ENCODE peak calls at places on chromosome 21, in five cellular contexts. One of them, this sample, is unnamed.

GRCh38 chr21:33642896-33643657 is 776 bp downstream of the ITSN1 start:
- DNase-seq in lower lobe of right lung: peak; percentile 60
- DNase-seq in choroid plexus epithelial cell: peak; percentile 21
- DNase-seq in CD8-positive, alpha-beta memory T cell: peak; percentile 2
- DNase-seq in HL-60: no peak
- DNase-seq in this sample: peak; percentile 82

GRCh38 chr21:31282095-31282709 is 61.9 kb downstream of the TIAM1 start:
- DNase-seq in choroid plexus epithelial cell: peak; percentile 98
- DNase-seq in lower lobe of right lung: no peak
- DNase-seq in HL-60: no peak
- DNase-seq in CD8-positive, alpha-beta memory T cell: no peak
- DNase-seq in this sample: peak; percentile 58

GRCh38 chr21:35982717-35983116 is 77.6 kb downstream of the SETD4 start:
- DNase-seq in choroid plexus epithelial cell: no peak
- DNase-seq in lower lobe of right lung: no peak
- DNase-seq in HL-60: no peak
- DNase-seq in CD8-positive, alpha-beta memory T cell: no peak
- DNase-seq in this sample: no peak

GRCh38 chr21:36461918-36462486 is 17.9 kb downstream of the CLDN14 start:
- DNase-seq in CD8-positive, alpha-beta memory T cell: no peak
- DNase-seq in lower lobe of right lung: no peak
- DNase-seq in HL-60: no peak
- DNase-seq in choroid plexus epithelial cell: no peak
- DNase-seq in this sample: no peak

GRCh38 chr21:42314616-42315295 is 453 bp downstream of the TFF3 start:
- DNase-seq in lower lobe of right lung: no peak
- DNase-seq in CD8-positive, alpha-beta memory T cell: no peak
- DNase-seq in HL-60: no peak
- DNase-seq in choroid plexus epithelial cell: no peak
- DNase-seq in this sample: no peak

GRCh38 chr21:41418956-41419680 is 6.9 kb upstream of the MX1 start:
- DNase-seq in HL-60: no peak
- DNase-seq in choroid plexus epithelial cell: no peak
- DNase-seq in lower lobe of right lung: no peak
- DNase-seq in CD8-positive, alpha-beta memory T cell: no peak
- DNase-seq in this sample: no peak

GRCh38 chr21:39564200-39564599 is 48.5 kb upstream of the B3GALT5 start:
- DNase-seq in choroid plexus epithelial cell: no peak
- DNase-seq in lower lobe of right lung: no peak
- DNase-seq in HL-60: no peak
- DNase-seq in CD8-positive, alpha-beta memory T cell: no peak
- DNase-seq in this sample: peak; percentile 60

GRCh38 chr21:38945536-38946245 is 140.0 kb downstream of the ETS2 start:
- DNase-seq in choroid plexus epithelial cell: peak; percentile 94
- DNase-seq in CD8-positive, alpha-beta memory T cell: no peak
- DNase-seq in lower lobe of right lung: no peak
- DNase-seq in HL-60: no peak
- DNase-seq in this sample: no peak

GRCh38 chr21:41506005-41506404 is 2.0 kb downstream of the TMPRSS2 start:
- DNase-seq in CD8-positive, alpha-beta memory T cell: no peak
- DNase-seq in HL-60: no peak
- DNase-seq in lower lobe of right lung: no peak
- DNase-seq in choroid plexus epithelial cell: no peak
- DNase-seq in this sample: no peak

GRCh38 chr21:45644041-45644906 is 749 bp downstream of the PCBP3 start:
- DNase-seq in lower lobe of right lung: no peak
- DNase-seq in HL-60: no peak
- DNase-seq in CD8-positive, alpha-beta memory T cell: no peak
- DNase-seq in choroid plexus epithelial cell: no peak
- DNase-seq in this sample: peak; percentile 72
- H3K4me3 ChIP-seq in lower lobe of right lung: peak overlapping the region; percentile 48
- H3K4me3 ChIP-seq in HL-60: peak overlapping the region; percentile 27
- H3K4me3 ChIP-seq in CD8-positive, alpha-beta memory T cell: no peak overlapping the region
- H3K4me3 ChIP-seq in choroid plexus epithelial cell: peak overlapping the region; percentile 62
- H3K4me3 ChIP-seq in this sample: peak overlapping the region; percentile 95

GRCh38 chr21:20627594-20627993 is 370.6 kb upstream of the NCAM2 start:
- DNase-seq in choroid plexus epithelial cell: no peak
- DNase-seq in HL-60: no peak
- DNase-seq in CD8-positive, alpha-beta memory T cell: no peak
- DNase-seq in lower lobe of right lung: no peak
- DNase-seq in this sample: no peak
- H3K4me3 ChIP-seq in choroid plexus epithelial cell: no peak overlapping the region
- H3K4me3 ChIP-seq in HL-60: no peak overlapping the region
- H3K4me3 ChIP-seq in CD8-positive, alpha-beta memory T cell: no peak overlapping the region
- H3K4me3 ChIP-seq in lower lobe of right lung: no peak overlapping the region
- H3K4me3 ChIP-seq in this sample: no peak overlapping the region

DNA sequence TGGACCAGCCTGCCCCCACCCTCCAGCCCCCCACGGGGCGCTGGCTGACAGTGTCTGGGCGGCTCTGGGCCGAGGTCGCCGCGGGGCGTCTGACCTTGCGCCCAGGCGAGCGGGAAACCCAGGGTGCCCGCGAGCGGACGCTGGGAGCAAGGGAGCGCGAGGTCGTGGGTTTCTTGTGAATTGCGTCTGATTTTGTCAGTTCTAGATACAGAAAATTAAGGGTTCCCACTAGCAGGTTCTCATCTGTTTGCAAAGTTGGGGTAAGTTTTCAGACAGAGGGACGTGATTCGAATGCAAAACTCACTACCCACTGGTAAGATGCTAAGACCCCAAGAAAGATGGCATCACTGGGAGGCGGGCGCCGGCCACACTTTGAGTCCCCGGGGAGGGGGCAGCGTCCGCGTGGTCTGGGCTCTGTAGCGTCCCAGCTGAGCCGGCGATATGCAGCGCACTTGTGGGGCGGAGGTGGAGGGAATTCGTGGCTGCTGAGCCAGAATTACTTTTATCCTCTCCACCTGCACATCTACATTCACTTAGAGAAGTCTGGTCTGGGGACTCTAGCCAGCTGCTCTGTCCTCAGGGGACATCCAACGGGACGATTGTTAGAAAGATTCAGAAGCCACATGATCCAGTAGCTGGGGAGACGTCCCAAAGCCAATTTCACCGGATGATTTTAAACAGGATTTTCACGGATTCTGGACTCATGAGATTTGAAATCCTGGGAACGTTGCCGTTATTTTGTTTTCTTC is 1.0 kb downstream of the JAM2 start:
- DNase-seq in choroid plexus epithelial cell: no peak
- DNase-seq in lower lobe of right lung: no peak
- DNase-seq in CD8-positive, alpha-beta memory T cell: no peak
- DNase-seq in HL-60: no peak
- DNase-seq in this sample: peak; percentile 73
- H3K4me3 ChIP-seq in choroid plexus epithelial cell: peak overlapping the region; percentile 59
- H3K4me3 ChIP-seq in lower lobe of right lung: peak overlapping the region; percentile 67
- H3K4me3 ChIP-seq in CD8-positive, alpha-beta memory T cell: peak overlapping the region; percentile 53
- H3K4me3 ChIP-seq in HL-60: peak overlapping the region; percentile 57
- H3K4me3 ChIP-seq in this sample: peak overlapping the region; percentile 77

DNA sequence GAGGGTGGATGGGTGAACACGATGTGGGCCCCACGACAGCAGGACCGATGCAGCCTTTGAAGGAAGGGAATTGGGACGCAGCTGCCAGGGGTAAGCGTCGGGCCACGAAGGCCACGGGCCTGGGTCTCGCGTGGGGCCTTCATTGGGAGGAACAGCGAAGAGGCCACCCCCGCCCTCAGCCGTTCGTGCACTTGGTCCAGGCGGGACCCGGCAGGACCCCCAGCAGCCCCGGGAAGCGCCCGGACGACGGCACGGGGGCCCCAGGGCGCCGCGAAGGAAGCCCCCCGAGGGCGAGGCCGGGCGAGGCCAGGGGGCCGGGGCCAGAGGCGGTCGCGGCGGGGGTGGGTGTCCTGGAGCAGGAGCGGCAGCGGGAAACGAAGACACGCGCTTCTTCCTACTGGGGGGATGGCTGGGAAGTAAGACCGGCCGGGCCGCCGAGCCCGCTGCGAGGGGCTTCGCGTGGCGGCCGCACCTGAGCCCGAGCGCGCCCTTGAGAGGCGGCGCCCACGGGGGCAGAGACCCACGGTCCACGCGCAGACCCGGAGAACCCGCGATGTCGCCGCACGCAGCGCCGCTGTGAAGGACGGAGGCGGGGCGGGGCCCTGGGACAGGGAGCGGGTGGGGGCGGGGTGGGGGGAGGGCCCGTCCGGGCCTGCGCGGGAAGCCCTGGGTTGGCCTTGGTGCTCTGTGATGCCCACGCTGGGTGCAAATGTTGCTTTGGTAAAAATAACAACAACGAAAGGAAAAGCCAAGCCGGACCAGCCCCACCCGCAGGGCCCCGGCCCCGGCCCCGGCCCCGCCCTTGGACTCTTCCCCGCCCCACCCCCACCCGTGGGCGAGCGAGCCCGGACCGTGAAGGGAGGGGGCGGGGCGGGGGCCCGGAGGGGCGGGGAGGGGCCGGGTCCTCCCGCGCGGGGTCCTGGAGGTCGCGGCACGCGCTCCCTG is 56.0 kb upstream of the ADARB1 start:
- DNase-seq in lower lobe of right lung: peak; percentile 42
- DNase-seq in HL-60: no peak
- DNase-seq in CD8-positive, alpha-beta memory T cell: no peak
- DNase-seq in choroid plexus epithelial cell: no peak
- DNase-seq in this sample: peak; percentile 75
- H3K4me3 ChIP-seq in lower lobe of right lung: peak overlapping the region; percentile 45
- H3K4me3 ChIP-seq in HL-60: no peak overlapping the region
- H3K4me3 ChIP-seq in CD8-positive, alpha-beta memory T cell: no peak overlapping the region
- H3K4me3 ChIP-seq in choroid plexus epithelial cell: peak overlapping the region; percentile 46
- H3K4me3 ChIP-seq in this sample: peak overlapping the region; percentile 58

GRCh38 chr21:32611471-32611997 is 643 bp downstream of the CFAP298 start:
- DNase-seq in choroid plexus epithelial cell: peak; percentile 33
- DNase-seq in CD8-positive, alpha-beta memory T cell: peak; percentile 32
- DNase-seq in lower lobe of right lung: peak; percentile 58
- DNase-seq in HL-60: peak; percentile 64
- DNase-seq in this sample: peak; percentile 64

GRCh38 chr21:32612999-32613337 is 791 bp upstream of the CFAP298 start:
- DNase-seq in choroid plexus epithelial cell: no peak
- DNase-seq in lower lobe of right lung: no peak
- DNase-seq in CD8-positive, alpha-beta memory T cell: no peak
- DNase-seq in HL-60: no peak
- DNase-seq in this sample: no peak

GRCh38 chr21:32612075-32612998 is at the start of gene CFAP298:
- DNase-seq in HL-60: peak; percentile 91
- DNase-seq in choroid plexus epithelial cell: peak; percentile 97
- DNase-seq in CD8-positive, alpha-beta memory T cell: peak; percentile 90
- DNase-seq in lower lobe of right lung: peak; percentile 91
- DNase-seq in this sample: peak; percentile 90

DNA sequence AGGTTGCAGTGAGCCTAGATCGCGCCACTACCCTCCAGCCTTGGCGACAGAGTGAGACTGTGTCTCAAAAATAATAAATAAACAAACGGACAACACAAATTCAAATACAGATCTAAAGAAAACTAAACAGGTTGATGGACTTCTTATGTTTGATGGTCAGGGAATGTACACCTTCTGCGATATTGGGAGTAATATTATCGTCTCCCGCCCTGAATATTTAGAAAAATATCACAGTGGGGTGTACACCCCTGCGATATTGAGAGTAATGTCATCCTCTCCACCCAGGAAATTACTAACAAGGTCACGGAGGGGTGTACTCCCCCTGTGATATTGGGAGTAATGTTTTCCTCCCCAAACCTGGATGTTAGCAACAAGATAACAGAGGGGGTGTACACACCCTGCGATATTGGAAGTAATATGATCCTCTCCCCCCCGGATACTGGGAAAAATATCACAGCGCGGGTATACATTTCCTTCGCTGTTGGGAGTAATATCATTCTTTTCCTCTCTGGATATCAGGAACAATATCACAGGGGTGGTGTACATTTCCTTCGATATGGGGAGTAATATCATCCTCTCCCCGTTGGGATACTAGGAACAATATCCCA is 1.4 kb upstream of the CFAP298 start:
- DNase-seq in CD8-positive, alpha-beta memory T cell: no peak
- DNase-seq in HL-60: no peak
- DNase-seq in lower lobe of right lung: no peak
- DNase-seq in choroid plexus epithelial cell: no peak
- DNase-seq in this sample: no peak
- H3K4me3 ChIP-seq in CD8-positive, alpha-beta memory T cell: peak overlapping the region; percentile 97
- H3K4me3 ChIP-seq in HL-60: peak overlapping the region; percentile 98
- H3K4me3 ChIP-seq in lower lobe of right lung: peak overlapping the region; percentile 98
- H3K4me3 ChIP-seq in choroid plexus epithelial cell: peak overlapping the region; percentile 95
- H3K4me3 ChIP-seq in this sample: peak overlapping the region; percentile 59

DNA sequence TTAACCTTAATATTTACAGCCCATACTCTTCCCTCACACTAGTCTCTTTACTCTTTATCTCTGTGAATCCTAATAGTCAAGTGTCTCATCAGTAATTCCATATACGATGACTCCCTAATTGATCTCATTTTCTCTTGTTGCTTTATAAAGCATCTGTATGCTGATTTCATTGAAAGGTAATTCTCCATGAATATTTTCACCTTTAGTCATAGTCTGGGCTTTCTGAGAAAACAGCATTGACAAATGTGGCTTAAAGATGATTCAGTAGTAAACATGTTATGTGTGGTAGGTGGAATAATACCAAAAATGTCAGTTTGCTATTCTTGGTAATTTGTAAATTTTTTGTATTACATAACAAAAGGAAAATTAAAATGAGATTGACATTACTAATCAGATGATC is 1176.5 kb downstream of the NCAM2 start:
- DNase-seq in CD8-positive, alpha-beta memory T cell: no peak
- DNase-seq in HL-60: no peak
- DNase-seq in lower lobe of right lung: no peak
- DNase-seq in choroid plexus epithelial cell: no peak
- DNase-seq in this sample: no peak
- H3K4me3 ChIP-seq in CD8-positive, alpha-beta memory T cell: no peak overlapping the region
- H3K4me3 ChIP-seq in HL-60: no peak overlapping the region
- H3K4me3 ChIP-seq in lower lobe of right lung: no peak overlapping the region
- H3K4me3 ChIP-seq in choroid plexus epithelial cell: no peak overlapping the region
- H3K4me3 ChIP-seq in this sample: no peak overlapping the region

GRCh38 chr21:44199448-44199847 is 41.3 kb downstream of the ICOSLG start:
- DNase-seq in CD8-positive, alpha-beta memory T cell: no peak
- DNase-seq in choroid plexus epithelial cell: no peak
- DNase-seq in lower lobe of right lung: no peak
- DNase-seq in HL-60: no peak
- DNase-seq in this sample: no peak
- H3K4me3 ChIP-seq in CD8-positive, alpha-beta memory T cell: no peak overlapping the region
- H3K4me3 ChIP-seq in choroid plexus epithelial cell: no peak overlapping the region
- H3K4me3 ChIP-seq in lower lobe of right lung: no peak overlapping the region
- H3K4me3 ChIP-seq in HL-60: no peak overlapping the region
- H3K4me3 ChIP-seq in this sample: no peak overlapping the region

DNA sequence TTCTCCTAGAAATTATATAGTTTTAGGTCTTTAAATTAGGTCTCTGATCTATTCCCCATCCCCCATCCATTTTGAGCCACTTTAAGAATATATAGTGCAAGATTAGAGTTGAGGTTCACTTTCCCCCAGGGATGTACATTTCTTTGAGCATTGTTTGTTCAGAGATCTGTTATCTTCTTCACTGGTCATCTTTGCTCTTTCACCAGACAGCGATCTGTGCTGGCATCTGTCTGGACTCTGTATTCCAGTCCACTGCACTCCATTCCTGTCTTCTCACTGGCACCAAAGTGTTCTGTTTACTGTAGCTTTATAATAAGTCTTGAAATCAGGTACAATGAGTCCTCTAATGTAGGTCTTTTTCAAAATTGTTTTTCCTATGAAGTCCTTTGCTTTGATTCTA is 112.5 kb downstream of the PCBP3 start:
- DNase-seq in choroid plexus epithelial cell: no peak
- DNase-seq in lower lobe of right lung: no peak
- DNase-seq in CD8-positive, alpha-beta memory T cell: no peak
- DNase-seq in HL-60: no peak
- DNase-seq in this sample: no peak
- H3K4me3 ChIP-seq in choroid plexus epithelial cell: no peak overlapping the region
- H3K4me3 ChIP-seq in lower lobe of right lung: no peak overlapping the region
- H3K4me3 ChIP-seq in CD8-positive, alpha-beta memory T cell: no peak overlapping the region
- H3K4me3 ChIP-seq in HL-60: no peak overlapping the region
- H3K4me3 ChIP-seq in this sample: no peak overlapping the region

GRCh38 chr21:20998886-20999285 is 677 bp downstream of the NCAM2 start:
- DNase-seq in choroid plexus epithelial cell: no peak
- DNase-seq in lower lobe of right lung: no peak
- DNase-seq in HL-60: no peak
- DNase-seq in CD8-positive, alpha-beta memory T cell: no peak
- DNase-seq in this sample: no peak
- H3K4me3 ChIP-seq in choroid plexus epithelial cell: peak overlapping the region; percentile 68
- H3K4me3 ChIP-seq in lower lobe of right lung: peak overlapping the region; percentile 65
- H3K4me3 ChIP-seq in HL-60: peak overlapping the region; percentile 80
- H3K4me3 ChIP-seq in CD8-positive, alpha-beta memory T cell: peak overlapping the region; percentile 40
- H3K4me3 ChIP-seq in this sample: peak overlapping the region; percentile 95

This sample was measured in right cardiac atrium.